ENCODE peak calls at places on chromosomes 1 and 21, in four cellular contexts. D is CD8-positive, alpha-beta T cell; H is AG04450; Y is kidney epithelial cell. S is an unnamed sample.

GRCh38 chr1:1388078-1388472 is 11.1 kb downstream of the CCNL2 start:
- DNase-seq in D (no peak), H (no peak), Y (no peak), S (no peak)

GRCh38 chr21:44869860-44870747 is 3.4 kb downstream of the PTTG1IP start:
- DNase-seq in D (no peak), H (peak; percentile 84), Y (peak; percentile 86), S (peak; percentile 93)

GRCh38 chr21:43929217-43929971 is 64.4 kb downstream of the AGPAT3 start:
- DNase-seq in D (no peak), H (no peak), Y (no peak), S (no peak)

GRCh38 chr1:63946866-63947491 is 173.2 kb downstream of the ROR1 start:
- DNase-seq in D (no peak), H (no peak), Y (no peak), S (no peak)

GRCh38 chr21:25772680-25773079 is 37.9 kb downstream of the GABPA start:
- DNase-seq in D (no peak), H (no peak), Y (no peak), S (no peak)

GRCh38 chr1:59017501-59018231 is 233.8 kb upstream of the JUN start:
- DNase-seq in D (no peak), H (no peak), Y (no peak), S (peak; percentile 33)

GRCh38 chr1:11068556-11069232 is 8.9 kb upstream of the SRM start:
- DNase-seq in D (no peak), H (no peak), Y (no peak), S (no peak)

GRCh38 chr1:33072707-33073106 is 8.2 kb upstream of the AZIN2 start:
- DNase-seq in D (no peak), H (no peak), Y (no peak), S (no peak)

GRCh38 chr21:36917487-36918158 is 48.8 kb downstream of the HLCS start:
- DNase-seq in D (no peak), H (peak; percentile 32), Y (no peak), S (no peak)

GRCh38 chr21:15207635-15208370 is 143.0 kb upstream of the NRIP1 start:
- DNase-seq in D (no peak), H (no peak), Y (no peak), S (no peak)

GRCh38 chr1:172054172-172054571 is 212.9 kb downstream of the DNM3 start:
- DNase-seq in D (no peak), H (no peak), Y (no peak), S (no peak)

GRCh38 chr21:35006248-35006647 is 42.9 kb downstream of the RUNX1 start:
- DNase-seq in D (no peak), H (no peak), Y (no peak), S (no peak)

GRCh38 chr1:117070124-117070523 is 10.0 kb downstream of the TTF2 start:
- DNase-seq in D (no peak), H (no peak), Y (no peak), S (no peak)

GRCh38 chr1:214550339-214551051 is 907 bp downstream of the PTPN14 start:
- DNase-seq in D (no peak), H (no peak), Y (no peak), S (no peak)

GRCh38 chr21:42466700-42467612 is 29.1 kb downstream of the RSPH1 start:
- DNase-seq in D (no peak), H (no peak), Y (no peak), S (no peak)

GRCh38 chr1:23010734-23011449 is 4.8 kb downstream of the TEX46 start:
- DNase-seq in D (no peak), H (no peak), Y (peak; percentile 92), S (no peak)

GRCh38 chr1:240484804-240485441 is 127.0 kb downstream of the GREM2 start:
- DNase-seq in D (no peak), H (no peak), Y (no peak), S (no peak)

GRCh38 chr1:210901981-210902770 is 231.8 kb downstream of the KCNH1 start:
- DNase-seq in D (no peak), H (no peak), Y (no peak), S (no peak)

GRCh38 chr1:246074421-246074820 is 432.7 kb downstream of the SMYD3 start:
- DNase-seq in D (no peak), H (no peak), Y (no peak), S (no peak)

GRCh38 chr1:181310560-181310959 is 172.8 kb upstream of the CACNA1E start:
- DNase-seq in D (no peak), H (no peak), Y (no peak), S (no peak)

GRCh38 chr1:108068141-108068540 is 103.2 kb upstream of the VAV3 start:
- DNase-seq in D (no peak), H (no peak), Y (no peak), S (no peak)

GRCh38 chr1:4736254-4736653 is 81.8 kb downstream of the AJAP1 start:
- DNase-seq in D (no peak), H (no peak), Y (no peak), S (no peak)

GRCh38 chr1:201261771-201262547 is 21.3 kb upstream of the PKP1 start:
- DNase-seq in D (no peak), H (no peak), Y (no peak), S (no peak)

GRCh38 chr1:234170622-234171021 is 202.6 kb upstream of the COA6 start:
- DNase-seq in D (no peak), H (no peak), Y (no peak), S (no peak)

GRCh38 chr1:156074661-156075060 is 7.6 kb downstream of the MEX3A start:
- DNase-seq in D (no peak), H (no peak), Y (no peak), S (no peak)

GRCh38 chr1:78168306-78168705 is 122.5 kb downstream of the GIPC2 start:
- DNase-seq in D (no peak), H (no peak), Y (no peak), S (no peak)

GRCh38 chr1:222394224-222394623 is 153.7 kb downstream of the HHIPL2 start:
- DNase-seq in D (no peak), H (no peak), Y (no peak), S (no peak)

GRCh38 chr1:25565626-25566025 is 22.2 kb downstream of the LDLRAP1 start:
- DNase-seq in D (no peak), H (no peak), Y (no peak), S (no peak)

GRCh38 chr1:98044071-98044697 is 123.3 kb upstream of the DPYD start:
- DNase-seq in D (no peak), H (no peak), Y (no peak), S (no peak)

GRCh38 chr1:10338047-10338446 is 60.8 kb upstream of the PGD start:
- DNase-seq in D (peak; percentile 29), H (no peak), Y (no peak), S (peak; percentile 5)

GRCh38 chr1:9723068-9723805 is 71.7 kb downstream of the PIK3CD start:
- DNase-seq in D (no peak), H (no peak), Y (no peak), S (no peak)

GRCh38 chr21:35149698-35150097 is 100.6 kb upstream of the RUNX1 start:
- DNase-seq in D (no peak), H (no peak), Y (no peak), S (no peak)

GRCh38 chr1:9900142-9901043 is 9.7 kb downstream of the CTNNBIP1 start:
- DNase-seq in D (no peak), H (no peak), Y (no peak), S (no peak)

GRCh38 chr1:216554934-216555333 is 131.7 kb upstream of the USH2A start:
- DNase-seq in D (no peak), H (no peak), Y (peak; percentile 41), S (peak; percentile 4)

GRCh38 chr1:215005078-215005477 is 77.5 kb upstream of the KCNK2 start:
- DNase-seq in D (no peak), H (no peak), Y (no peak), S (no peak)

GRCh38 chr1:186785503-186785902 is 43.2 kb upstream of the PLA2G4A start:
- DNase-seq in D (no peak), H (no peak), Y (no peak), S (no peak)

GRCh38 chr1:233759665-233760064 is 144.8 kb upstream of the SLC35F3 start:
- DNase-seq in D (no peak), H (no peak), Y (no peak), S (no peak)

GRCh38 chr1:202088216-202088615 is 34.5 kb upstream of the GPR37L1 start:
- DNase-seq in D (no peak), H (no peak), Y (no peak), S (no peak)

GRCh38 chr1:95309031-95309459 is 75.0 kb downstream of the RWDD3 start:
- DNase-seq in D (no peak), H (no peak), Y (no peak), S (peak; percentile 20)
- H3K4me3 ChIP-seq in D (no peak overlapping the region), H (no peak overlapping the region), Y (no peak overlapping the region), S (no peak overlapping the region)

GRCh38 chr1:154989195-154989860 is 4.1 kb upstream of the LENEP start:
- DNase-seq in D (no peak), H (no peak), Y (no peak), S (no peak)

GRCh38 chr1:154994269-154994977 is 1.0 kb downstream of the LENEP start:
- DNase-seq in D (no peak), H (no peak), Y (no peak), S (no peak)

GRCh38 chr1:154990276-154990675 is 3.1 kb upstream of the LENEP start:
- DNase-seq in D (no peak), H (no peak), Y (no peak), S (no peak)

GRCh38 chr1:154993572-154994268 is at the start of gene LENEP:
- DNase-seq in D (no peak), H (no peak), Y (no peak), S (no peak)

DNA sequence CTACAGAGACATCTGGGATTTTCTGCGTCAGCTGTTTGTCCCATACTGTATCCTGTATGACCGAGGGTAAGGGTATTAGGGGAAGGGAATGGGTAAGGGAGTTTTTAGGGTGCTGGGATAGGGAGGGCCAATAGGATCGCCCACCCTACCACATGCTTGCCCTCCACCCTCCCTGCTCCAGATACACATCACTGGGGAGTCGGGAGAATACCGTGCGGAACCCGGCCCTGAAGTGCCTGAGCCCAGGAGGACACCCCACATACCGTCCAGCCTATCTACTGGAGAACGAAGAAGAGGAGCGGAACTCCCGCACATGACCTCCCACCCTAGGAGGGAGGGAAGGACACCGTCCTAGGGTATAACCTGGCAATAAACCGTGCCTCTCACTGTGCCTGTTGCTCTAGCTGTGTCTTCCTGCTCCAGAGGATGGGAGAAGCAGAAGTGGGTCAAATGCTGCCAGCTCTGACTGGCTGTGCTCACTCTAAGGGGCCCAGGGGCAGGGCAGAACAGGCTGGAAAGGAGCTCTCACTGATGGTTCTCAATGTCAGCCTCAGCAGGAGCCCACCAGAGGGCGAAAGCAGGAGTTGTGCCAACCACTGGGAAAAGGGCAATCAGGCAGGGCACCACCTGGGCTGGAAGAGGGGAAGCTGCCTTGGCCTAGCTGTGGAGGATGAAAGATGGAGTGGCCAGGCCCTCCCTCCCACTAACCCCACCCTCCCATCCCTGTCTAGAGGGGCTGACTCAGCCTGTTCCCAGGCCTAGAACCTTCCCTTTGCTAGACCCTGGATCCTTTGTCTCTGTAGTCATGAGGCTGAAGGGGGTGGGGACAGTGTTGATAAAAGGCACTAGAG is 440 bp upstream of the LENEP start:
- DNase-seq in D (no peak), H (no peak), Y (no peak), S (no peak)
- TF ChIP-seq CTCF in D (no peak), H (peak; percentile 20), Y (peak; percentile 36), S (peak; percentile 18)

DNA sequence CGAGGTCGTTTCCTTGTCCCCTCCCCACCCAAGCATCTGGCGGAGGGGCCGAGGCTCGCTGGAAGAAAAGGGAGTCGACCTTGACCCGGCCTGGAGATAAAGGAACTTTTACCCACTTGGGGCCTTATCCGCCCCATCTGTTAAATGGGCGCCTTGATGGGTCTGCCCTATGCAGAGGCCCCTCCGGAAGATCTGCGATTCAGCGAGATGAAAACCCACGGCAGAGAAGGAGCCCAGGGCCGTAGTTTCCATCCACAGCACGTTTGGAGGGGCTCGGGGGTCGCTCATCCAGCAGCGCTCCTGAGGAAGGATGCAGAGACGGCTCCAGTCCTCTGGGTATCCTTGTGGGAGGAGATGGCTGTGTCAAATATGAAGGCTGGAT is 518 bp downstream of the NCMAP start:
- DNase-seq in D (no peak), H (no peak), Y (no peak), S (no peak)
- H3K4me3 ChIP-seq in D (peak overlapping the region; percentile 41), H (no peak overlapping the region), Y (peak overlapping the region; percentile 39), S (no peak overlapping the region)

GRCh38 chr1:14149431-14149830 is 449.1 kb upstream of the KAZN start:
- DNase-seq in D (no peak), H (no peak), Y (no peak), S (no peak)
- TF ChIP-seq CTCF in D (no peak), H (no peak), Y (no peak), S (peak; percentile 38)